ENCODE peak calls at places on chromosomes 11 and 22, in six cellular contexts. F is MM.1S, B is BE2C, C is fibroblast of lung, G is H9, S is thoracic aorta. R is an unnamed sample. For H3K4me1, the result is how much of the 10 kb centered on the place peaks cover.

GRCh38 chr11:134554861-134555260 is 142.8 kb upstream of the B3GAT1 start:
- DNase-seq in G (no peak), B (no peak), F (no peak), C (no peak), S (no peak), R (no peak)

GRCh38 chr11:83971063-83971462 is 684.9 kb upstream of the CCDC90B start:
- DNase-seq in B (peak), G (no peak), C (peak), F (no peak), S (no peak), R (no peak)

GRCh38 chr11:126415669-126416420 is 60.4 kb downstream of the ST3GAL4 start:
- DNase-seq in F (no peak), G (no peak), B (no peak), C (no peak), S (no peak), R (peak)

GRCh38 chr11:13294178-13294577 is 16.6 kb downstream of the BMAL1 start:
- DNase-seq in F (no peak), B (no peak), G (no peak), S (no peak), C (no peak), R (no peak)

GRCh38 chr11:68040121-68040956 is 1.5 kb downstream of the TCIRG1 start:
- DNase-seq in B (peak), S (no peak), C (peak), G (peak), F (peak), R (peak)

GRCh38 chr11:34405079-34405858 is 33.5 kb upstream of the CAT start:
- DNase-seq in F (no peak), G (no peak), B (no peak), S (no peak), C (peak), R (no peak)

GRCh38 chr11:66371627-66372415 is at the start of gene SLC29A2:
- DNase-seq in F (no peak), S (no peak), G (peak), C (no peak), B (peak), R (peak)

GRCh38 chr11:62574363-62575057 is 819 bp upstream of the EEF1G start:
- DNase-seq in G (no peak), C (peak), F (peak), S (no peak), B (no peak), R (peak)

GRCh38 chr11:40125054-40125453 is 1334.4 kb downstream of the LRRC4C start:
- DNase-seq in C (peak), B (no peak), S (no peak), G (no peak), F (no peak), R (no peak)

GRCh38 chr11:69480547-69481392 is 693 bp upstream of the LINC01488 start:
- DNase-seq in F (no peak), C (peak), G (no peak), S (no peak), B (no peak), R (peak)

GRCh38 chr11:12769834-12770345 is 95.7 kb downstream of the TEAD1 start:
- DNase-seq in C (peak), S (no peak), G (no peak), F (no peak), B (no peak), R (no peak)

GRCh38 chr22:19873960-19874306 is 19.3 kb upstream of the GNB1L start:
- DNase-seq in S (no peak), C (no peak), G (no peak), B (no peak), F (no peak), R (peak)

GRCh38 chr11:1435820-1436467 is 46.2 kb downstream of the BRSK2 start:
- DNase-seq in F (no peak), G (peak), S (no peak), C (no peak), B (no peak), R (no peak)

GRCh38 chr11:119691020-119691666 is 37.9 kb downstream of the NECTIN1 start:
- DNase-seq in G (no peak), F (peak), B (no peak), C (no peak), S (no peak), R (no peak)

GRCh38 chr22:37823134-37823985 is at the start of gene GALR3:
- DNase-seq in F (no peak), C (no peak), B (no peak), S (no peak), G (no peak), R (no peak)

GRCh38 chr11:123407124-123407995 is 22.7 kb upstream of the GRAMD1B start:
- DNase-seq in G (peak), C (peak), B (peak), S (no peak), F (peak), R (peak)

GRCh38 chr11:61332266-61332822 is 561 bp downstream of the DDB1 start:
- DNase-seq in B (no peak), S (no peak), C (peak), F (no peak), G (no peak), R (no peak)

GRCh38 chr11:116986521-116987105 is 111.6 kb downstream of the SIK3 start:
- DNase-seq in G (no peak), S (no peak), B (no peak), C (peak), F (peak), R (no peak)

GRCh38 chr11:59866397-59866796 is at the start of gene TCN1:
- DNase-seq in F (no peak), C (peak), B (no peak), G (no peak), S (no peak), R (no peak)

GRCh38 chr11:107741044-107741823 is 29.4 kb upstream of the SLN start:
- DNase-seq in F (peak), G (no peak), C (no peak), B (peak), S (no peak), R (peak)

GRCh38 chr11:44875056-44875455 is 75.6 kb downstream of the TP53I11 start:
- DNase-seq in G (no peak), B (peak), S (no peak), F (no peak), C (no peak), R (no peak)

GRCh38 chr22:48701296-48702030 is 1126.2 kb downstream of the BRD1 start:
- DNase-seq in C (no peak), F (no peak), G (no peak), S (no peak), B (no peak), R (no peak)

GRCh38 chr22:46073683-46074504 is 76.4 kb upstream of the PPARA start:
- DNase-seq in F (no peak), G (no peak), C (peak), S (no peak), B (peak), R (peak)

GRCh38 chr11:61696602-61697001 is 16.4 kb downstream of the DAGLA start:
- DNase-seq in C (no peak), B (no peak), F (no peak), S (no peak), G (no peak), R (peak)

GRCh38 chr22:21025266-21025665 is 7.1 kb downstream of the SLC7A4 start:
- DNase-seq in F (no peak), S (no peak), C (no peak), G (no peak), B (no peak), R (no peak)

GRCh38 chr22:20464096-20464614 is 26.5 kb upstream of the SCARF2 start:
- DNase-seq in C (no peak), F (peak), B (no peak), G (no peak), S (no peak), R (peak)

GRCh38 chr11:36817336-36817965 is 219.4 kb upstream of the RAG2 start:
- DNase-seq in C (no peak), G (no peak), B (no peak), S (no peak), F (no peak), R (no peak)

GRCh38 chr11:5603326-5603725 is 6.9 kb downstream of the TRIM6 start:
- DNase-seq in C (no peak), F (no peak), B (no peak), S (no peak), G (no peak), R (no peak)

GRCh38 chr11:102244681-102245409 is 72.4 kb upstream of the BIRC3 start:
- DNase-seq in C (peak), G (no peak), B (no peak), F (no peak), S (no peak), R (no peak)

GRCh38 chr11:130094614-130095013 is 24.9 kb downstream of the APLP2 start:
- DNase-seq in F (no peak), C (no peak), S (no peak), G (no peak), B (no peak), R (no peak)

GRCh38 chr11:70292863-70293262 is 22.4 kb downstream of the PPFIA1 start:
- DNase-seq in C (no peak), G (no peak), F (no peak), S (no peak), B (no peak), R (no peak)

GRCh38 chr11:102716527-102716926 is 8.2 kb downstream of the MMP8 start:
- DNase-seq in S (no peak), C (no peak), B (no peak), F (no peak), G (no peak), R (no peak)

GRCh38 chr22:47329727-47330653 is 567.5 kb downstream of the TBC1D22A start:
- DNase-seq in C (no peak), B (no peak), G (no peak), F (no peak), S (no peak), R (no peak)

DNA sequence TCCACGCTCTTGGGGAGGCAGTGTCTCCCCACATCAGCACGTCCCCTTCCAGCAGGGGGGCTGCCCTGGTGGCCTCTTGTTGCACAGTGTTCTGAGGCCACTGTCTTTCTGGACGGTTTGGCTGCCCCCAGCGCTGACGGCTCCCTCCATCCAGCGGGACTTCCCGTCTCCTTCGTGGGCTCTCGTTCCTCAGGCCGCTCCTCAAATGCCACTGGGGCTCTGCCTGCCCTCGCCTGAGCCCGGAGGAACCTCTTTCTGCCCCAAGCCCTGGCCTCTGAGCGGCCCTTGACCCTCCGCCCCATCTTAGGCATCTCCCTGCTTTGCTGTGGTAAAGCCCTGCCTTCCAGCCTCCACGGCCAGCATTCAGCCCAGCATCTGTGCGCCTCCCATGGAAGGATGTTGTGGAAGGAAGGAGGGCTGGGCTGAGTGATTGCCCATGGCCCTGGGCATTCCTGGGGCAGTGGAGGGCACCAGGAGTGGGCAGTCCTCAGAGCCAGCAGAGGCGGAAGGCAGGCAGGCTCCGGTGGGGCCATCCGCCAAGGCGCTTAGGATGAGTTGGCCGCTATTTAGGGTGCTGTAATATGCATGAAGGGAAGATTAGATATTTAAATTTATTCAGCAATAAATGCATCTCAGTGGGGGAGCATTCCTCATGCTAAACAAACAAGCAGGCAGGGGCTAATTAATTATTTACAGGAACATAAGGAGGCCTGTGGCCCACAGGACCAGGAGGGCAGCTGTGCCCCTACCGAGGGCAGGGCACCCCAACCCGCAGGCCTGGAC is 17.8 kb downstream of the OTUB1 start:
- DNase-seq in F (no peak), B (no peak), G (no peak), S (no peak), C (peak), R (no peak)
- TF ChIP-seq CTCF in F (no peak), B (no peak), G (no peak), S (no peak), C (no peak), R (no peak)

GRCh38 chr11:72719551-72719950 is 32.7 kb downstream of the ARAP1 start:
- DNase-seq in B (no peak), C (no peak), S (no peak), G (no peak), F (peak), R (no peak)
- H3K4me1 ChIP-seq in B (under half), C (under half), S (under half), G (under half), F (half or more), R (under half)

DNA sequence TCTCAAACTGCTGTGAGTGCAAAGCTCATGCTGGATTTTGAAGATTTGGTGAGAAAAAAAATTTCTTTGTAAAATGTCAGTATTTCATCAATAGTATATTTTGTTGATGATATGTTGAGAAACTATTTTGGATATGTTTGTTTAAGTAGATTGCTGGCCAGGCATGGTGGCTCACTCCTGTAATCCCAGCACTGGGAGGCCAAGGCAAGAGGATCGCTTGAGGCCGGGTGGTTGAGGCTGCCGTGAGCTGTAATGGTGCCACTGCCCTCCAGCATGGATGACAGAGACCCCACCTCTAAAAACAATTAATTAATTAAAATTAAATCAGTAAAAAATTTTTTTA is 6.9 kb upstream of the IFITM3 start:
- DNase-seq in G (no peak), B (no peak), F (no peak), S (no peak), C (no peak), R (no peak)
- TF ChIP-seq CTCF in G (no peak), B (no peak), F (no peak), S (no peak), C (no peak), R (no peak)

GRCh38 chr11:73324665-73325035 is 16.6 kb downstream of the ARHGEF17 start:
- DNase-seq in F (no peak), S (no peak), C (no peak), B (no peak), G (no peak), R (no peak)

GRCh38 chr11:73326929-73327811 is 19.1 kb downstream of the ARHGEF17 start:
- DNase-seq in G (no peak), C (peak), B (no peak), S (no peak), F (no peak), R (no peak)

GRCh38 chr11:73323464-73323863 is 15.4 kb downstream of the ARHGEF17 start:
- DNase-seq in G (peak), S (peak), C (peak), B (peak), F (no peak), R (peak)

GRCh38 chr11:73324116-73324515 is 16.0 kb downstream of the ARHGEF17 start:
- DNase-seq in S (no peak), B (no peak), C (no peak), G (no peak), F (no peak), R (no peak)

DNA sequence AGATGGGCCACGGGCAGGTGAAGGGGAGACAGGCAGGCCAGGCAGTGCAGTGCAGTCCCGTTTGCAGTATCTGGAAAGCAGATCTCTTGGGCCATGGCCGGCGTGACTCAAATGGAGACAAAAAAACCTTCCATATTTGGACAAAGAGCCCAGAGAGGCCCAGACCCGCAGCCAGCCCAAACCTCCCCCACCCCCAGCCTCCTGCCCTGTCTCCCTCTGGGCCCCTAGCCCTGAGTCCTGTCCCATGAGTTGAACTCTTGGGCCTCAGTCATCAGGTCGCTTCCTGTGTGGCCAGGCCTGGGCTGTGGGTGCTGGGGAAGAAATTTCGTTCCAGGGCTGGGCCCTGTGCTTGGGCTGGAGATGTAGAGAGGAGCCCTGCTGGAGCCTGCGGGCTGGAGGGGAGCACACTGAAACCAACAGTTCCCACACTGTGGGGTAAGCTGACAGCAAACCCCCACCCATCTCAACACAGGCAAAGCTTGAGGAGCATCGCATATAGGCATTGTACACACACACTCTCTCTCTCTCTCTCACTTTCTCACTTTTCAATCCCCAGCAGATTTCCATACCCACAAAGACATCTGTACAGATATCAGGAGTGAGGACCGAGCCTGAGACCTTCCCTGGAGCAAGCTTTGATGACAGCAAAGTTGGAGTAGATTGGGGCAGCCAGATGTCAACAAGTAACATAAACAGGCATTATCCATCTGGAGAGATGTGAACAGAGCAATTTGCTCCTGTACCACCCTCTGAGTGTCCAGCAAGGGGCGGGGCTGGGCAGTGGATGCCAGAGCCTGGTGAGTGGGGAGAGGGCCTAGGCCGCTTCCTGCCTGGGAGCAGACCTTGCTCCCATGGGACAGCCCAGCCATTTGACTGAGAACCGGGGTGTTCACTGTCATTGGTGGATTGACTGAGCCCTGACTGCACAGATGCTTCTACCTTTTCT is 17.2 kb downstream of the ARHGEF17 start:
- DNase-seq in G (no peak), S (no peak), C (peak), B (peak), F (no peak), R (no peak)
- H3K4me1 ChIP-seq in G (under half), S (half or more), C (half or more), B (half or more), F (under half), R (under half)

GRCh38 chr11:43574949-43575915 is 105.3 kb upstream of the HSD17B12 start:
- DNase-seq in C (peak), F (no peak), G (no peak), B (peak), S (no peak), R (no peak)
- TF ChIP-seq CTCF in C (no peak), F (no peak), G (no peak), B (no peak), S (no peak), R (no peak)

GRCh38 chr22:24436553-24436952 is 9.2 kb downstream of the ADORA2A start:
- DNase-seq in B (no peak), G (no peak), C (no peak), F (no peak), S (no peak), R (no peak)

GRCh38 chr22:24440270-24440717 is 12.9 kb downstream of the ADORA2A start:
- DNase-seq in F (no peak), S (no peak), B (no peak), C (no peak), G (no peak), R (no peak)

GRCh38 chr22:24435861-24436351 is 8.5 kb downstream of the ADORA2A start:
- DNase-seq in S (no peak), C (no peak), G (no peak), B (no peak), F (no peak), R (no peak)

GRCh38 chr22:24437091-24437490 is 9.7 kb downstream of the ADORA2A start:
- DNase-seq in F (no peak), C (no peak), S (no peak), B (no peak), G (no peak), R (no peak)

DNA sequence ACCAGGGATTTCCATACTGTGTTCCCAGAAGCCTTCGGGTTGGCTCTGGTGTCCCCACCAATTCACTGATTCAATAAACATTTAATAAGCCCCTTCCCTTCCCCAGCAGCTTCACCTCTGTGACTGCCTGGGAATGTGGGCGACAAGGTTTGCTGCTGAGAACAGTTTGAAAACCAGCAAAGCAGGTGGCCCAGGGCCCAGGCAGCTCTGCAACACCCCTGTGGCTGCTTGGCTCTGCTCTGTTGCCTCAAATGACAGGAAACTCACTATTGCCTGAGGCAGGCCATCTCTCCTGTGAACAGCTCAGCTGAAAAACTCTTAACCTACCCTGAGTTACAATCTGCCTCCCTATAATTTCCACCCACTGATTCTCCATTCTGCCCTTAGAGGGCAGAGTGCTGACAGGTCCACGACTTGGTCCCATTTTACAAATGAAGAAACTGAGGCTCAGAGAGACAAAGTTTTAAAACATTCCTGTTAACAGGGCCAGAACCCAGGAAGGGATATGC is 10.5 kb downstream of the ADORA2A start:
- DNase-seq in S (no peak), C (no peak), G (no peak), B (peak), F (peak), R (no peak)
- H3K4me1 ChIP-seq in S (under half), C (under half), G (under half), B (under half), F (under half), R (under half)

GRCh38 chr22:44438056-44438455 is 60.0 kb downstream of the RTL6 start:
- DNase-seq in C (no peak), B (no peak), G (peak), S (no peak), F (no peak), R (no peak)
- TF ChIP-seq CTCF in C (no peak), B (no peak), G (peak), S (no peak), F (no peak), R (no peak)

R was measured in mucosa of descending colon.